ENCODE peak calls at places on chromosomes 4 and X, in six cellular contexts. One of them, this sample, is unnamed.

GRCh38 chr4:13766722-13767495 is 139.4 kb upstream of the BOD1L1 start:
- DNase-seq in GM23338: no peak
- DNase-seq in fibroblast of the aortic adventitia: no peak
- DNase-seq in sigmoid colon: no peak
- DNase-seq in astrocyte: no peak
- DNase-seq in H1: no peak
- DNase-seq in this sample: no peak

GRCh38 chrX:6526564-6526963 is 8.4 kb downstream of the VCX3A start:
- DNase-seq in astrocyte: no peak
- DNase-seq in H1: no peak
- DNase-seq in fibroblast of the aortic adventitia: no peak
- DNase-seq in sigmoid colon: no peak
- DNase-seq in GM23338: no peak
- DNase-seq in this sample: no peak

GRCh38 chrX:132876933-132877332 is 81.5 kb downstream of the HS6ST2 start:
- DNase-seq in GM23338: no peak
- DNase-seq in astrocyte: no peak
- DNase-seq in H1: no peak
- DNase-seq in fibroblast of the aortic adventitia: no peak
- DNase-seq in sigmoid colon: no peak
- DNase-seq in this sample: no peak

GRCh38 chr4:102533348-102533747 is 32.2 kb downstream of the NFKB1 start:
- DNase-seq in fibroblast of the aortic adventitia: no peak
- DNase-seq in astrocyte: no peak
- DNase-seq in GM23338: no peak
- DNase-seq in H1: no peak
- DNase-seq in sigmoid colon: no peak
- DNase-seq in this sample: no peak

GRCh38 chrX:129781134-129782014 is 1.6 kb downstream of the SASH3 start:
- DNase-seq in sigmoid colon: no peak
- DNase-seq in fibroblast of the aortic adventitia: no peak
- DNase-seq in H1: no peak
- DNase-seq in GM23338: no peak
- DNase-seq in astrocyte: no peak
- DNase-seq in this sample: no peak

GRCh38 chr4:153427363-153428071 is 38.6 kb upstream of the TMEM131L start:
- DNase-seq in astrocyte: peak
- DNase-seq in GM23338: no peak
- DNase-seq in H1: no peak
- DNase-seq in sigmoid colon: no peak
- DNase-seq in fibroblast of the aortic adventitia: peak
- DNase-seq in this sample: peak

GRCh38 chr4:1683371-1683902 is 676 bp downstream of the FAM53A start:
- DNase-seq in GM23338: peak
- DNase-seq in H1: no peak
- DNase-seq in astrocyte: peak
- DNase-seq in fibroblast of the aortic adventitia: peak
- DNase-seq in sigmoid colon: peak
- DNase-seq in this sample: peak

GRCh38 chr4:189279188-189279587 is 661.5 kb upstream of the FRG1 start:
- DNase-seq in astrocyte: no peak
- DNase-seq in fibroblast of the aortic adventitia: no peak
- DNase-seq in H1: no peak
- DNase-seq in GM23338: no peak
- DNase-seq in sigmoid colon: no peak
- DNase-seq in this sample: peak

GRCh38 chrX:133638285-133638684 is 223.0 kb upstream of the GPC4 start:
- DNase-seq in GM23338: no peak
- DNase-seq in sigmoid colon: no peak
- DNase-seq in astrocyte: peak
- DNase-seq in H1: no peak
- DNase-seq in fibroblast of the aortic adventitia: no peak
- DNase-seq in this sample: no peak

GRCh38 chr4:8079031-8079885 is 79.4 kb downstream of the ABLIM2 start:
- DNase-seq in H1: no peak
- DNase-seq in GM23338: no peak
- DNase-seq in sigmoid colon: no peak
- DNase-seq in fibroblast of the aortic adventitia: peak
- DNase-seq in astrocyte: peak
- DNase-seq in this sample: no peak
- H3K4me3 ChIP-seq in H1: no peak
- H3K4me3 ChIP-seq in GM23338: no peak
- H3K4me3 ChIP-seq in sigmoid colon: no peak
- H3K4me3 ChIP-seq in fibroblast of the aortic adventitia: no peak
- H3K4me3 ChIP-seq in astrocyte: no peak
- H3K4me3 ChIP-seq in this sample: no peak

DNA sequence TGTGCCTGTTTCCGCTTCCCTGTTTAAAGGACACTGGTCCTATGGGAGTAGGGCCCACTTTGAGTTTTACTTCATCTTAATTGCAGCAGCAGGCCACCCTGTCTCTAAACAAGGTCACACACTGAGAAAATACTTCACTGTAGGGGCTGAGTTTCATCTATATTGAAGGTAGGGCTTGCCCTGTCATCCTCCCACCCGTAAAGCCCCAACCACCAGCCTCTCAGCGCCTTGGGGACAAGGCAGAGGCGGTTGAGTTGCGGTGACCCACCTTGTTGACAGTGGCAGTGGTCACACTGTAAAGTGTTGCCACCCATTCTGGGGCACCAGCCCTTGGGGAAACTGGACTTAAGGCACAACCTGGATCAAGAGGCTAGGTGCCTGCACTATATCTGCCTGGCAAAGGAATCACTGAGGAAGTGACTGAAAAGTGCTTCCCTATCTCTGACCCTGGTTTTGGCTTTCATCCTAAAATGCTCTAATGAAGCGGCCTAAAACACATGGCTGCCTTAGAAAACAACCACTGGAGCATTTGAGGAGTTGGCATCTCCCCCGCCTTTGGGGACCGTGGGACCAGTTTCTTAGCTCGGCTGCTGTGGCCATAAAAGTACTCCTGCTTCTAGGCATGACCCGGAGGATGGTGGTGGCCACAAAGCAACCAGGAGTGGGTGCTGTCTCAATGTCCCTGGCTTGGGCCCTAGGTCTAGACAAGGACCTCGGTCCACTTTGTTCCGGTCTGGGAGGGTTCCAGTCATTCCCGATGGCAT is 7.8 kb upstream of the WDR1 start:
- DNase-seq in astrocyte: no peak
- DNase-seq in GM23338: no peak
- DNase-seq in fibroblast of the aortic adventitia: no peak
- DNase-seq in sigmoid colon: no peak
- DNase-seq in H1: no peak
- DNase-seq in this sample: no peak
- TF ChIP-seq CTCF in astrocyte: no peak
- TF ChIP-seq CTCF in GM23338: no peak
- TF ChIP-seq CTCF in fibroblast of the aortic adventitia: no peak
- TF ChIP-seq CTCF in sigmoid colon: no peak
- TF ChIP-seq CTCF in H1: no peak
- TF ChIP-seq CTCF in this sample: no peak

GRCh38 chr4:41930139-41930831 is 4.9 kb upstream of the TMEM33 start:
- DNase-seq in GM23338: no peak
- DNase-seq in astrocyte: no peak
- DNase-seq in H1: no peak
- DNase-seq in sigmoid colon: no peak
- DNase-seq in fibroblast of the aortic adventitia: no peak
- DNase-seq in this sample: no peak

GRCh38 chr4:41934813-41935651 is at the start of gene TMEM33:
- DNase-seq in fibroblast of the aortic adventitia: peak
- DNase-seq in GM23338: peak
- DNase-seq in sigmoid colon: peak
- DNase-seq in H1: peak
- DNase-seq in astrocyte: peak
- DNase-seq in this sample: peak

GRCh38 chr4:41935652-41936021 is 408 bp downstream of the TMEM33 start:
- DNase-seq in GM23338: no peak
- DNase-seq in H1: no peak
- DNase-seq in sigmoid colon: no peak
- DNase-seq in astrocyte: no peak
- DNase-seq in fibroblast of the aortic adventitia: no peak
- DNase-seq in this sample: peak

GRCh38 chr4:41932988-41933387 is 2.2 kb upstream of the TMEM33 start:
- DNase-seq in sigmoid colon: no peak
- DNase-seq in GM23338: no peak
- DNase-seq in H1: no peak
- DNase-seq in astrocyte: no peak
- DNase-seq in fibroblast of the aortic adventitia: no peak
- DNase-seq in this sample: no peak

DNA sequence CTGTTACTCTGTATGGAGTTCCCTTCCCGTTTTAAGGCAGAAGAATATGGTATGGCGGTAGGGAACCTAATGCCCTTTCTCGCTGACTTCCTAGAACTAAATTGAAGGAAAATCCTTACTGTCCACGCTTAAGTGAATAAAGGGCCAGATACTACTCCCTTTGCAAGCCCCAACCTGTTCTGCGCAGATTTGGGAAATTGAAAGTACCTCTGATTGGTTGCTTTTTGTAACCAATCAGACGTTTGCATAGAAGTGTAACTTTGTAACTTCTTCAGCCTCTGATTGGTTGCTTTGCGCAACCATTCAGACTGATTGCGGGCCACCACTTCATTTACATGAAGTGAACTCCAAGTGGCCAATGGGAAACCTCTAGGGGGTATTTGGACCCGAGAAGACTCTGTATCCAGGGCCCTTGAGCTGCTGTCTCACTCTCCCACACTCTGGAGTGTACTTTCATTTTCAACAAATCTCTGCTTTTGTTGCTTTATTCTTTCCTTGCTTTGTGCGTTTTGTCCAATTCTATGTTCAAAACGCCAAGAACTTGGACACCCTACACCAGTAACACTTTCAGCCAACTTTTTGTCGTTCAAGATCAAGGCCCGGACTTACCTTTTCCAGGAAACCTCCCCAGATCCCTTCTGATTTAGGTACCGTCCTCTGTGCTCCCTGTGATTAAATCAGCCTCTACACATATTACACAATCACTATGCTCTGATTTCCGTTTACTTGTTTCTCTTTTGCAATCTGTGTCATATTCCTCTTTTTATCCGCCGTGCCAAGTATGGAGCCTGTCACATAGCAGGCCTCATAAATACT is 1.0 kb upstream of the TMEM33 start:
- DNase-seq in H1: no peak
- DNase-seq in sigmoid colon: no peak
- DNase-seq in fibroblast of the aortic adventitia: no peak
- DNase-seq in astrocyte: no peak
- DNase-seq in GM23338: peak
- DNase-seq in this sample: no peak
- H3K4me3 ChIP-seq in H1: peak
- H3K4me3 ChIP-seq in sigmoid colon: no peak
- H3K4me3 ChIP-seq in fibroblast of the aortic adventitia: no peak
- H3K4me3 ChIP-seq in astrocyte: peak
- H3K4me3 ChIP-seq in GM23338: peak
- H3K4me3 ChIP-seq in this sample: no peak

DNA sequence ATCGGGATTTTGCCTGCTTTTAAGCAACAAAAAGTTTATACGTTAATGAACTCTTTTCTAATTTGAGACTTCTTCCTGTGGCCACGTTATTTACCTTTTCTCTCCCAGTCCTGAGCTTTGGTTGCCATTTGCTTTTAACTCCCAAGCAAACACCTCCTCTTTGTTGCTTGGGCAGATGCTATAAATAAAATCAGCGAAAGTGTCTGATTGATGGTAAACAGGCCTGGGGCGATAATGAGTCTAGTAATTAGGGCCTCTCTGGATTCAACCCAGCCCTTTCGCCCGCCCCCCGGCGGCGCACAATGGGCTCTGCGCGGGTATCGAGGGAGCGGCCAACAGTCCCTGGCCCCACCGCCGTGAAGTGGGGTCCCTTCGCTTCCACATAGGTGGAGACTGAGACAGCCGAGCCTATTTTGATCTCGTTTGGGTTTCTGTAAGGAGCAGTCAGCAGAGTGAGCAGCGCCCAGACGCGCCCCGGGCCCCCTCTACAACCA is 791 bp downstream of the CLGN start:
- DNase-seq in fibroblast of the aortic adventitia: no peak
- DNase-seq in astrocyte: no peak
- DNase-seq in H1: no peak
- DNase-seq in sigmoid colon: no peak
- DNase-seq in GM23338: peak
- DNase-seq in this sample: no peak
- TF ChIP-seq CTCF in fibroblast of the aortic adventitia: no peak
- TF ChIP-seq CTCF in astrocyte: no peak
- TF ChIP-seq CTCF in H1: no peak
- TF ChIP-seq CTCF in sigmoid colon: no peak
- TF ChIP-seq CTCF in GM23338: peak
- TF ChIP-seq CTCF in this sample: no peak

GRCh38 chr4:108884596-108884995 is 121.7 kb upstream of the ETNPPL start:
- DNase-seq in fibroblast of the aortic adventitia: peak
- DNase-seq in sigmoid colon: no peak
- DNase-seq in astrocyte: peak
- DNase-seq in GM23338: no peak
- DNase-seq in H1: no peak
- DNase-seq in this sample: no peak
- H3K4me3 ChIP-seq in fibroblast of the aortic adventitia: no peak
- H3K4me3 ChIP-seq in sigmoid colon: no peak
- H3K4me3 ChIP-seq in astrocyte: no peak
- H3K4me3 ChIP-seq in GM23338: no peak
- H3K4me3 ChIP-seq in H1: no peak
- H3K4me3 ChIP-seq in this sample: no peak

DNA sequence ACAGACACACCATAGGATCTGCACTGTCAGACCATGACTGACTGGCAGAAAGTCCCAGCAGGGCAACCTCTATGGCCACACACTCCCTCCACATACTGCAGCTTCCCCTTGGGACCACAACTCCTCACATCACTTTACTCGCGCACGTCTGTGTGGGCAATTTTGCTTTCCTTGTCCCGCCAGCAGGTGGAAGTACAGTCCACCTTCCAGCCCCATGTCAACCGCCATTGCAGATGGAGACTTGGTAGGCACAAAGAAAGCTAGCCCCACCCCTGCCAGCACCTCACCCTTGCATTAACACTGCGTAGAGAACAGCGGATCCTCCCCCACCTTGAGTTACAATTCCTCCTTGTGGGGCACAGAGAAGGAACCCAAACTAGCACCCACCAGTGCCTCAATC is 74.4 kb upstream of the NAP1L2 start:
- DNase-seq in GM23338: peak
- DNase-seq in sigmoid colon: no peak
- DNase-seq in fibroblast of the aortic adventitia: no peak
- DNase-seq in H1: peak
- DNase-seq in astrocyte: no peak
- DNase-seq in this sample: no peak
- TF ChIP-seq CTCF in GM23338: peak
- TF ChIP-seq CTCF in sigmoid colon: no peak
- TF ChIP-seq CTCF in fibroblast of the aortic adventitia: no peak
- TF ChIP-seq CTCF in H1: peak
- TF ChIP-seq CTCF in astrocyte: no peak
- TF ChIP-seq CTCF in this sample: no peak

GRCh38 chr4:184514121-184514988 is 40.0 kb upstream of the IRF2 start:
- DNase-seq in fibroblast of the aortic adventitia: peak
- DNase-seq in astrocyte: peak
- DNase-seq in sigmoid colon: peak
- DNase-seq in GM23338: no peak
- DNase-seq in H1: no peak
- DNase-seq in this sample: peak
- H3K4me3 ChIP-seq in fibroblast of the aortic adventitia: peak
- H3K4me3 ChIP-seq in astrocyte: peak
- H3K4me3 ChIP-seq in sigmoid colon: no peak
- H3K4me3 ChIP-seq in GM23338: no peak
- H3K4me3 ChIP-seq in H1: no peak
- H3K4me3 ChIP-seq in this sample: peak

DNA sequence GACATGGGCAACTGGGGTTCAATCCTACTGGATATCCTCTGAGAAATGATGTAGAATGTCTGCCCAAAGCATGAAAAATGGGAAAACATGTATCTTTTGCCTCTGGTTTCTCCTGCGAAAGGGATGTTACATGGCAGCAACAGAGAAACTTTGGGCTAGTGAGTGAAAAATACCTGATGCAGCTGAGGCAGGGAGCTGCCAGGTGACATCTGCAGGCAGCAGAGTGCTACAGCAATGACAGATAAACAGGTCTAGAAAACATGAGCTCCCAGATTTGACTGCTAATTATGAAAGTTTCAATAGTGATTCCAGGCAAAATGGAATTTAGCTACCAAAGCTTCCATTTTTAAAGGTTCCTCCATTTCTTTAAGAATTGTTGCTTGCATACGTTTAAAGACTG is 4.8 kb upstream of the CXCL1 start:
- DNase-seq in H1: no peak
- DNase-seq in GM23338: peak
- DNase-seq in fibroblast of the aortic adventitia: no peak
- DNase-seq in sigmoid colon: no peak
- DNase-seq in astrocyte: no peak
- DNase-seq in this sample: no peak
- TF ChIP-seq CTCF in H1: peak
- TF ChIP-seq CTCF in GM23338: peak
- TF ChIP-seq CTCF in fibroblast of the aortic adventitia: no peak
- TF ChIP-seq CTCF in sigmoid colon: peak
- TF ChIP-seq CTCF in astrocyte: peak
- TF ChIP-seq CTCF in this sample: peak

This sample was measured in AG10803.